ENCODE peak calls at places on chromosomes 7 and 10, in eight cellular contexts. One of them, this sample, is unnamed.

GRCh38 chr10:100816671-100817070 is 71.3 kb downstream of the PAX2 start:
- DNase-seq in GM04504: no peak
- DNase-seq in AG09319: no peak
- DNase-seq in activated CD8-positive, alpha-beta memory T cell treated with anti-CD3 and anti-CD28 coated beads for 48 hours: no peak
- DNase-seq in activated naive CD8-positive, alpha-beta T cell treated with anti-CD3 and anti-CD28 coated beads, Interleukin-2, amount 50 U/mL, for 24 hours: no peak
- DNase-seq in NT2/D1: peak; percentile 55
- DNase-seq in C1 segment of cervical spinal cord: no peak
- DNase-seq in amygdala: no peak
- DNase-seq in this sample: no peak

GRCh38 chr10:8460626-8461025 is 406.1 kb downstream of the GATA3 start:
- DNase-seq in activated CD8-positive, alpha-beta memory T cell treated with anti-CD3 and anti-CD28 coated beads for 48 hours: no peak
- DNase-seq in amygdala: no peak
- DNase-seq in NT2/D1: no peak
- DNase-seq in GM04504: no peak
- DNase-seq in C1 segment of cervical spinal cord: no peak
- DNase-seq in AG09319: no peak
- DNase-seq in activated naive CD8-positive, alpha-beta T cell treated with anti-CD3 and anti-CD28 coated beads, Interleukin-2, amount 50 U/mL, for 24 hours: no peak
- DNase-seq in this sample: no peak

GRCh38 chr7:103729026-103729425 is 260.4 kb downstream of the RELN start:
- DNase-seq in activated CD8-positive, alpha-beta memory T cell treated with anti-CD3 and anti-CD28 coated beads for 48 hours: no peak
- DNase-seq in GM04504: no peak
- DNase-seq in C1 segment of cervical spinal cord: no peak
- DNase-seq in amygdala: no peak
- DNase-seq in NT2/D1: no peak
- DNase-seq in AG09319: no peak
- DNase-seq in activated naive CD8-positive, alpha-beta T cell treated with anti-CD3 and anti-CD28 coated beads, Interleukin-2, amount 50 U/mL, for 24 hours: no peak
- DNase-seq in this sample: no peak

GRCh38 chr10:27893320-27894014 is 105.4 kb downstream of the ODAD2 start:
- DNase-seq in GM04504: peak; percentile 39
- DNase-seq in activated naive CD8-positive, alpha-beta T cell treated with anti-CD3 and anti-CD28 coated beads, Interleukin-2, amount 50 U/mL, for 24 hours: no peak
- DNase-seq in activated CD8-positive, alpha-beta memory T cell treated with anti-CD3 and anti-CD28 coated beads for 48 hours: no peak
- DNase-seq in NT2/D1: no peak
- DNase-seq in C1 segment of cervical spinal cord: no peak
- DNase-seq in AG09319: peak; percentile 20
- DNase-seq in amygdala: no peak
- DNase-seq in this sample: peak; percentile 14

GRCh38 chr10:23096814-23097549 is 1.6 kb downstream of the MSRB2 start:
- DNase-seq in activated naive CD8-positive, alpha-beta T cell treated with anti-CD3 and anti-CD28 coated beads, Interleukin-2, amount 50 U/mL, for 24 hours: no peak
- DNase-seq in AG09319: no peak
- DNase-seq in GM04504: peak; percentile 92
- DNase-seq in amygdala: no peak
- DNase-seq in C1 segment of cervical spinal cord: no peak
- DNase-seq in NT2/D1: no peak
- DNase-seq in activated CD8-positive, alpha-beta memory T cell treated with anti-CD3 and anti-CD28 coated beads for 48 hours: no peak
- DNase-seq in this sample: peak; percentile 82

GRCh38 chr7:127541548-127541947 is 43.8 kb downstream of the GCC1 start:
- DNase-seq in amygdala: no peak
- DNase-seq in activated CD8-positive, alpha-beta memory T cell treated with anti-CD3 and anti-CD28 coated beads for 48 hours: no peak
- DNase-seq in NT2/D1: no peak
- DNase-seq in GM04504: no peak
- DNase-seq in AG09319: no peak
- DNase-seq in C1 segment of cervical spinal cord: no peak
- DNase-seq in activated naive CD8-positive, alpha-beta T cell treated with anti-CD3 and anti-CD28 coated beads, Interleukin-2, amount 50 U/mL, for 24 hours: no peak
- DNase-seq in this sample: no peak

GRCh38 chr10:70158113-70158512 is 11.6 kb upstream of the TYSND1 start:
- DNase-seq in activated CD8-positive, alpha-beta memory T cell treated with anti-CD3 and anti-CD28 coated beads for 48 hours: no peak
- DNase-seq in NT2/D1: no peak
- DNase-seq in C1 segment of cervical spinal cord: no peak
- DNase-seq in AG09319: no peak
- DNase-seq in GM04504: no peak
- DNase-seq in amygdala: no peak
- DNase-seq in activated naive CD8-positive, alpha-beta T cell treated with anti-CD3 and anti-CD28 coated beads, Interleukin-2, amount 50 U/mL, for 24 hours: no peak
- DNase-seq in this sample: no peak

GRCh38 chr7:73668103-73668937 is 689 bp downstream of the VPS37D start:
- DNase-seq in activated naive CD8-positive, alpha-beta T cell treated with anti-CD3 and anti-CD28 coated beads, Interleukin-2, amount 50 U/mL, for 24 hours: no peak
- DNase-seq in NT2/D1: no peak
- DNase-seq in amygdala: no peak
- DNase-seq in C1 segment of cervical spinal cord: no peak
- DNase-seq in GM04504: no peak
- DNase-seq in AG09319: no peak
- DNase-seq in activated CD8-positive, alpha-beta memory T cell treated with anti-CD3 and anti-CD28 coated beads for 48 hours: no peak
- DNase-seq in this sample: no peak

GRCh38 chr7:132516042-132516840 is 60.0 kb downstream of the PLXNA4 start:
- DNase-seq in NT2/D1: peak; percentile 44
- DNase-seq in C1 segment of cervical spinal cord: no peak
- DNase-seq in amygdala: no peak
- DNase-seq in activated naive CD8-positive, alpha-beta T cell treated with anti-CD3 and anti-CD28 coated beads, Interleukin-2, amount 50 U/mL, for 24 hours: no peak
- DNase-seq in AG09319: no peak
- DNase-seq in GM04504: peak; percentile 35
- DNase-seq in activated CD8-positive, alpha-beta memory T cell treated with anti-CD3 and anti-CD28 coated beads for 48 hours: no peak
- DNase-seq in this sample: peak; percentile 21

GRCh38 chr7:47186316-47186715 is 395.6 kb downstream of the TNS3 start:
- DNase-seq in AG09319: no peak
- DNase-seq in NT2/D1: no peak
- DNase-seq in activated CD8-positive, alpha-beta memory T cell treated with anti-CD3 and anti-CD28 coated beads for 48 hours: no peak
- DNase-seq in activated naive CD8-positive, alpha-beta T cell treated with anti-CD3 and anti-CD28 coated beads, Interleukin-2, amount 50 U/mL, for 24 hours: no peak
- DNase-seq in amygdala: no peak
- DNase-seq in C1 segment of cervical spinal cord: no peak
- DNase-seq in GM04504: no peak
- DNase-seq in this sample: no peak

GRCh38 chr7:96310106-96310505 is 11.8 kb downstream of the SLC25A13 start:
- DNase-seq in GM04504: no peak
- DNase-seq in activated naive CD8-positive, alpha-beta T cell treated with anti-CD3 and anti-CD28 coated beads, Interleukin-2, amount 50 U/mL, for 24 hours: no peak
- DNase-seq in amygdala: no peak
- DNase-seq in activated CD8-positive, alpha-beta memory T cell treated with anti-CD3 and anti-CD28 coated beads for 48 hours: no peak
- DNase-seq in NT2/D1: no peak
- DNase-seq in C1 segment of cervical spinal cord: no peak
- DNase-seq in AG09319: peak; percentile 23
- DNase-seq in this sample: peak; percentile 4

GRCh38 chr7:22896917-22897316 is 74.3 kb upstream of the TOMM7 start:
- DNase-seq in NT2/D1: peak; percentile 38
- DNase-seq in activated naive CD8-positive, alpha-beta T cell treated with anti-CD3 and anti-CD28 coated beads, Interleukin-2, amount 50 U/mL, for 24 hours: no peak
- DNase-seq in amygdala: no peak
- DNase-seq in AG09319: no peak
- DNase-seq in activated CD8-positive, alpha-beta memory T cell treated with anti-CD3 and anti-CD28 coated beads for 48 hours: no peak
- DNase-seq in GM04504: no peak
- DNase-seq in C1 segment of cervical spinal cord: no peak
- DNase-seq in this sample: no peak

GRCh38 chr7:132199626-132200025 is 376.6 kb downstream of the PLXNA4 start:
- DNase-seq in NT2/D1: no peak
- DNase-seq in activated naive CD8-positive, alpha-beta T cell treated with anti-CD3 and anti-CD28 coated beads, Interleukin-2, amount 50 U/mL, for 24 hours: no peak
- DNase-seq in activated CD8-positive, alpha-beta memory T cell treated with anti-CD3 and anti-CD28 coated beads for 48 hours: no peak
- DNase-seq in GM04504: no peak
- DNase-seq in C1 segment of cervical spinal cord: no peak
- DNase-seq in amygdala: no peak
- DNase-seq in AG09319: no peak
- DNase-seq in this sample: no peak

GRCh38 chr10:89079991-89080390 is 89.4 kb downstream of the FAS start:
- DNase-seq in activated CD8-positive, alpha-beta memory T cell treated with anti-CD3 and anti-CD28 coated beads for 48 hours: no peak
- DNase-seq in GM04504: no peak
- DNase-seq in activated naive CD8-positive, alpha-beta T cell treated with anti-CD3 and anti-CD28 coated beads, Interleukin-2, amount 50 U/mL, for 24 hours: no peak
- DNase-seq in AG09319: no peak
- DNase-seq in NT2/D1: no peak
- DNase-seq in C1 segment of cervical spinal cord: no peak
- DNase-seq in amygdala: no peak
- DNase-seq in this sample: no peak

GRCh38 chr10:10431422-10432066 is 586.1 kb upstream of the CELF2 start:
- DNase-seq in C1 segment of cervical spinal cord: no peak
- DNase-seq in AG09319: no peak
- DNase-seq in activated naive CD8-positive, alpha-beta T cell treated with anti-CD3 and anti-CD28 coated beads, Interleukin-2, amount 50 U/mL, for 24 hours: no peak
- DNase-seq in GM04504: no peak
- DNase-seq in activated CD8-positive, alpha-beta memory T cell treated with anti-CD3 and anti-CD28 coated beads for 48 hours: no peak
- DNase-seq in NT2/D1: no peak
- DNase-seq in amygdala: no peak
- DNase-seq in this sample: no peak

GRCh38 chr10:130127612-130128607 is 8.3 kb upstream of the GLRX3 start:
- DNase-seq in NT2/D1: peak; percentile 72
- DNase-seq in AG09319: peak; percentile 14
- DNase-seq in amygdala: no peak
- DNase-seq in activated CD8-positive, alpha-beta memory T cell treated with anti-CD3 and anti-CD28 coated beads for 48 hours: no peak
- DNase-seq in C1 segment of cervical spinal cord: peak; percentile 7
- DNase-seq in GM04504: peak; percentile 31
- DNase-seq in activated naive CD8-positive, alpha-beta T cell treated with anti-CD3 and anti-CD28 coated beads, Interleukin-2, amount 50 U/mL, for 24 hours: peak; percentile 53
- DNase-seq in this sample: peak; percentile 31

GRCh38 chr10:32190890-32191491 is 134.8 kb upstream of the KIF5B start:
- DNase-seq in amygdala: no peak
- DNase-seq in AG09319: no peak
- DNase-seq in activated naive CD8-positive, alpha-beta T cell treated with anti-CD3 and anti-CD28 coated beads, Interleukin-2, amount 50 U/mL, for 24 hours: no peak
- DNase-seq in NT2/D1: no peak
- DNase-seq in GM04504: no peak
- DNase-seq in C1 segment of cervical spinal cord: no peak
- DNase-seq in activated CD8-positive, alpha-beta memory T cell treated with anti-CD3 and anti-CD28 coated beads for 48 hours: no peak
- DNase-seq in this sample: no peak

GRCh38 chr7:142932386-142933091 is 1.0 kb downstream of the TRPV5 start:
- DNase-seq in AG09319: no peak
- DNase-seq in NT2/D1: no peak
- DNase-seq in C1 segment of cervical spinal cord: no peak
- DNase-seq in GM04504: no peak
- DNase-seq in activated CD8-positive, alpha-beta memory T cell treated with anti-CD3 and anti-CD28 coated beads for 48 hours: no peak
- DNase-seq in amygdala: no peak
- DNase-seq in activated naive CD8-positive, alpha-beta T cell treated with anti-CD3 and anti-CD28 coated beads, Interleukin-2, amount 50 U/mL, for 24 hours: no peak
- DNase-seq in this sample: no peak

GRCh38 chr7:77262311-77262710 is 62.7 kb upstream of the FGL2 start:
- DNase-seq in activated CD8-positive, alpha-beta memory T cell treated with anti-CD3 and anti-CD28 coated beads for 48 hours: no peak
- DNase-seq in NT2/D1: no peak
- DNase-seq in activated naive CD8-positive, alpha-beta T cell treated with anti-CD3 and anti-CD28 coated beads, Interleukin-2, amount 50 U/mL, for 24 hours: no peak
- DNase-seq in AG09319: no peak
- DNase-seq in C1 segment of cervical spinal cord: no peak
- DNase-seq in GM04504: no peak
- DNase-seq in amygdala: no peak
- DNase-seq in this sample: no peak

GRCh38 chr7:22481726-22482125 is 18.3 kb downstream of the STEAP1B start:
- DNase-seq in NT2/D1: no peak
- DNase-seq in activated CD8-positive, alpha-beta memory T cell treated with anti-CD3 and anti-CD28 coated beads for 48 hours: no peak
- DNase-seq in amygdala: no peak
- DNase-seq in GM04504: peak; percentile 52
- DNase-seq in activated naive CD8-positive, alpha-beta T cell treated with anti-CD3 and anti-CD28 coated beads, Interleukin-2, amount 50 U/mL, for 24 hours: no peak
- DNase-seq in AG09319: peak; percentile 52
- DNase-seq in C1 segment of cervical spinal cord: no peak
- DNase-seq in this sample: no peak